ENCODE peak calls at places on chromosomes 5 and 9, in seven cellular contexts. P is lower lobe of right lung, Q is H7, H is ovary, M is PC-9, G is heart right ventricle, O is NT2/D1. U is an unnamed sample. For H3K36me3, the result is how much of the 10 kb centered on the place peaks cover.

GRCh38 chr9:94014845-94015244 is 59.7 kb upstream of the BARX1 start:
- DNase-seq in M (no peak), P (no peak), O (no peak), Q (no peak), G (no peak), H (no peak), U (no peak)

GRCh38 chr5:1007221-1007680 is 1.4 kb upstream of the NKD2 start:
- DNase-seq in Q (peak), M (no peak), G (no peak), P (peak), H (peak), O (no peak), U (peak)

GRCh38 chr5:132646867-132647266 is 11.1 kb upstream of the IL13 start:
- DNase-seq in H (no peak), M (no peak), P (no peak), Q (no peak), G (no peak), O (no peak), U (no peak)

GRCh38 chr5:179872356-179873160 is 13.9 kb upstream of the MRNIP start:
- DNase-seq in P (no peak), M (no peak), G (no peak), Q (peak), O (no peak), H (no peak), U (no peak)

GRCh38 chr5:76674330-76675066 is 41.4 kb upstream of the F2R start:
- DNase-seq in H (no peak), M (no peak), P (no peak), Q (peak), G (no peak), O (no peak), U (peak)

GRCh38 chr9:111945216-111945615 is 48.6 kb downstream of the UGCG start:
- DNase-seq in O (no peak), M (no peak), G (no peak), P (no peak), H (no peak), Q (no peak), U (no peak)

GRCh38 chr9:109107402-109108240 is 12.1 kb downstream of the TMEM245 start:
- DNase-seq in M (peak), H (peak), G (no peak), Q (no peak), O (no peak), P (no peak), U (peak)

GRCh38 chr9:93573204-93573828 is 3.1 kb upstream of the PHF2 start:
- DNase-seq in H (no peak), Q (no peak), P (no peak), G (no peak), O (no peak), M (no peak), U (no peak)

GRCh38 chr5:33905381-33905780 is 13.6 kb upstream of the ADAMTS12 start:
- DNase-seq in Q (no peak), P (no peak), M (no peak), H (no peak), O (no peak), G (no peak), U (no peak)

GRCh38 chr9:14127656-14128055 is 186.3 kb downstream of the NFIB start:
- DNase-seq in Q (no peak), O (no peak), M (no peak), H (no peak), P (no peak), G (no peak), U (no peak)

GRCh38 chr5:171630047-171630669 is 155.5 kb upstream of the SMIM23 start:
- DNase-seq in P (peak), O (no peak), H (no peak), G (peak), M (no peak), Q (peak), U (peak)

GRCh38 chr9:89991204-89991790 is 386.5 kb downstream of the GADD45G start:
- DNase-seq in H (no peak), Q (no peak), G (no peak), M (no peak), P (no peak), O (no peak), U (no peak)

GRCh38 chr9:92754091-92754740 is 10.4 kb downstream of the BICD2 start:
- DNase-seq in P (no peak), M (no peak), Q (no peak), O (no peak), H (no peak), G (no peak), U (no peak)

GRCh38 chr9:38087934-38088925 is 19.2 kb upstream of the SHB start:
- DNase-seq in H (peak), M (no peak), O (no peak), P (peak), Q (peak), G (peak), U (peak)

GRCh38 chr9:74172874-74173273 is 324.3 kb upstream of the RORB start:
- DNase-seq in G (no peak), O (no peak), Q (no peak), P (no peak), M (no peak), H (no peak), U (no peak)

GRCh38 chr9:116632990-116633441 is 54.1 kb upstream of the TRIM32 start:
- DNase-seq in H (no peak), M (no peak), P (no peak), G (no peak), Q (no peak), O (no peak), U (no peak)

GRCh38 chr5:176521699-176522263 is 15.4 kb downstream of the RNF44 start:
- DNase-seq in P (no peak), H (no peak), M (no peak), G (no peak), O (no peak), Q (no peak), U (no peak)

GRCh38 chr9:77763566-77763965 is 115.4 kb upstream of the GNA14 start:
- DNase-seq in H (no peak), Q (no peak), P (no peak), M (no peak), G (no peak), O (no peak), U (no peak)

GRCh38 chr5:149118463-149118862 is 22.8 kb upstream of the ABLIM3 start:
- DNase-seq in G (no peak), M (peak), O (no peak), Q (no peak), H (no peak), P (no peak), U (no peak)

GRCh38 chr5:10118150-10118549 is 131.5 kb downstream of the ATPSCKMT start:
- DNase-seq in O (no peak), Q (no peak), H (no peak), P (no peak), M (peak), G (no peak), U (no peak)

GRCh38 chr5:118722165-118723020 is 266.0 kb downstream of the DTWD2 start:
- DNase-seq in Q (no peak), M (no peak), P (no peak), G (no peak), H (no peak), O (no peak), U (no peak)

GRCh38 chr9:81410201-81410600 is 279.1 kb downstream of the TLE1 start:
- DNase-seq in O (no peak), M (peak), P (no peak), H (no peak), G (no peak), Q (no peak), U (no peak)

GRCh38 chr5:96530901-96531300 is 97.9 kb upstream of the PCSK1 start:
- DNase-seq in H (no peak), G (no peak), P (no peak), M (no peak), Q (no peak), O (no peak), U (no peak)

GRCh38 chr9:96505316-96505991 is 55.5 kb downstream of the HABP4 start:
- DNase-seq in Q (no peak), G (no peak), P (no peak), H (no peak), M (no peak), O (no peak), U (no peak)

GRCh38 chr5:143311428-143311827 is 92.1 kb downstream of the NR3C1 start:
- DNase-seq in M (peak), H (no peak), G (no peak), Q (no peak), P (no peak), O (no peak), U (no peak)

GRCh38 chr5:143314123-143314522 is 89.4 kb downstream of the NR3C1 start:
- DNase-seq in O (no peak), H (no peak), G (no peak), P (no peak), M (no peak), Q (no peak), U (no peak)

GRCh38 chr5:143311955-143312354 is 91.5 kb downstream of the NR3C1 start:
- DNase-seq in H (no peak), Q (no peak), O (no peak), G (no peak), M (no peak), P (no peak), U (no peak)

GRCh38 chr5:143313298-143313852 is 90.1 kb downstream of the NR3C1 start:
- DNase-seq in G (no peak), Q (no peak), P (no peak), M (no peak), O (no peak), H (no peak), U (no peak)

DNA sequence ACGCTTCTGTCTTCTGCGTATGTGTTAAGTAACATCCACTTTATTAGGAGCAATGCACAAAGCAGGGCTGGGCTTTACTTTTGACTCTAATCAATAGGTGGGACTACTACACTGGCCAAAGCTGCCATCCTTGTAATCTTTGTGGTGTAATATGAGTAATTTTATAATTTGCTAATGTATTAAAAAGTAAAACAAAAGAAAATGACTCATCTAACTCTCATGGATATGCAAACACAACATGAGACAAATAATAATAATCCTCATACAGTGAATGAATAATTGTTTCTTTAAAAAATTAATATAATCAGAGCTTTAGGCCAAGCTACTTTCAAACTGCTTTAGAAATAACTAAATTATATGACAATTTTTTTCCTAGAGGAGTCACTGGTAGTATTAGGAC is 90.7 kb downstream of the NR3C1 start:
- DNase-seq in G (no peak), O (no peak), Q (no peak), M (peak), H (no peak), P (no peak), U (no peak)
- H3K36me3 ChIP-seq in G (under half), O (under half), Q (under half), M (under half), H (under half), P (under half), U (under half)

GRCh38 chr5:109823597-109823996 is 133.9 kb downstream of the MAN2A1 start:
- DNase-seq in P (no peak), M (peak), G (no peak), H (no peak), O (no peak), Q (no peak), U (no peak)
- H3K36me3 ChIP-seq in P (under half), M (under half), G (under half), H (under half), O (under half), Q (under half), U (under half)

GRCh38 chr9:134688661-134689319 is 47.2 kb downstream of the COL5A1 start:
- DNase-seq in P (peak), Q (no peak), H (no peak), O (no peak), M (no peak), G (no peak), U (no peak)
- H3K36me3 ChIP-seq in P (under half), Q (under half), H (under half), O (half or more), M (under half), G (under half), U (under half)

GRCh38 chr5:141366016-141366896 is 2.3 kb downstream of the PCDHGA5 start:
- DNase-seq in Q (no peak), P (no peak), G (no peak), H (no peak), O (no peak), M (no peak), U (no peak)

GRCh38 chr5:141373673-141374317 is at the start of gene PCDHGA6:
- DNase-seq in G (no peak), O (no peak), H (no peak), Q (no peak), P (no peak), M (no peak), U (no peak)

GRCh38 chr5:141374627-141375026 is 936 bp downstream of the PCDHGA6 start:
- DNase-seq in Q (no peak), M (no peak), P (no peak), G (no peak), H (no peak), O (no peak), U (no peak)

GRCh38 chr5:141369994-141370848 is at the start of gene PCDHGB3:
- DNase-seq in O (no peak), M (no peak), G (no peak), H (no peak), Q (no peak), P (no peak), U (no peak)

DNA sequence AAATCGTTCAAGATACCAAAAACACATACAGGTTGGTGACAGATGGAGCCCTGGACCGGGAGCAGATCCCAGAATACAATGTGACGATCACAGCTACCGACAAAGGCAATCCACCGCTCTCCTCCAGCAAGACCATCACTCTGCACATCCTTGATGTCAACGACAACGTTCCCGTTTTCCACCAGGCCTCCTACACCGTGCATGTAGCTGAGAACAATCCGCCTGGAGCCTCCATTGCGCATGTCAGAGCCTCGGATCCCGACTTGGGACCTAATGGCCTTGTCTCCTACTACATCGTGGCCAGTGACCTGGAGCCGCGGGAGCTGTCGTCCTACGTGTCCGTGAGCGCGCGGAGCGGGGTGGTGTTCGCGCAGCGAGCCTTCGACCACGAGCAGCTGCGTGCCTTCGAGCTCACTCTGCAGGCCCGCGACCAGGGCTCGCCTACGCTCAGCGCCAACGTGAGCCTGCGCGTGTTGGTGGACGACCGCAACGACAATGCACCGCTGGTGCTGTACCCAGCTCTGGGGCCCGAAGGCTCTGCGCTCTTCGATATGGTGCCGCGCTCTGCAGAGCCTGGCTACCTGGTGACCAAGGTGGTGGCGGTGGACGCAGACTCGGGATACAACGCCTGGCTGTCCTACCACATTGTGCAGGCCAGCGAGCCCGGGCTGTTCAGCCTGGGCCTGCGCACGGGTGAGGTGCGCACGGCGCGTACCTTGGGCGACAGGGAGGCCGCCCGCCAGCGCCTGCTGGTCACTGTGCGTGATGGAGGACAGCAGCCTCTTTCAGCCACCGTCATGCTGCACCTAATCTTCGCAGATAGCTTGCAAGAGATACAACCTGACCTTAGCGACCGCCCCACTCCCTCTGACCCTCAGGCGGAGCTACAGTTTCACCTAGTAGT is 1.8 kb downstream of the PCDHGB3 start:
- DNase-seq in G (no peak), H (no peak), M (no peak), O (no peak), Q (no peak), P (no peak), U (no peak)
- H3K36me3 ChIP-seq in G (under half), H (under half), M (under half), O (under half), Q (under half), P (under half), U (under half)

GRCh38 chr5:174235226-174235992 is 189.9 kb downstream of the NSG2 start:
- DNase-seq in M (no peak), O (no peak), Q (no peak), H (no peak), P (no peak), G (no peak), U (no peak)
- H3K36me3 ChIP-seq in M (under half), O (under half), Q (under half), H (under half), P (under half), G (under half), U (under half)